ENCODE peak calls at places on chromosome 6, in nine cellular contexts. H is cardiac fibroblast, K is SHP77, C is MCF 10A, D is kidney glomerular epithelial cell, N is GM12865, E is SJSA1, T is T-helper 2 cell, U is neural crest cell. A is an unnamed sample.

GRCh38 chr6:53529324-53530036 is 15.4 kb downstream of the GCLC start:
- DNase-seq in H (no peak), K (no peak), C (no peak), D (no peak), N (no peak), E (no peak), T (no peak), U (no peak), A (peak)

GRCh38 chr6:147660334-147661311 is 152.1 kb downstream of the SAMD5 start:
- DNase-seq in H (no peak), K (peak), C (no peak), D (no peak), N (no peak), E (no peak), T (no peak), U (no peak), A (no peak)

GRCh38 chr6:30922447-30922852 is 8.4 kb downstream of the VARS2 start:
- DNase-seq in H (no peak), K (no peak), C (peak), D (no peak), N (no peak), E (no peak), T (no peak), U (no peak), A (peak)

GRCh38 chr6:105432797-105433196 is 29.9 kb upstream of the PREP start:
- DNase-seq in H (peak), K (no peak), C (peak), D (peak), N (no peak), E (peak), T (no peak), U (no peak), A (peak)

GRCh38 chr6:22828179-22829062 is 259.1 kb downstream of the HDGFL1 start:
- DNase-seq in H (peak), K (peak), C (peak), D (peak), N (peak), E (peak), T (no peak), U (peak), A (peak)

GRCh38 chr6:25024821-25025220 is 89.1 kb upstream of the RIPOR2 start:
- DNase-seq in H (no peak), K (no peak), C (no peak), D (no peak), N (no peak), E (no peak), T (no peak), U (no peak), A (no peak)

GRCh38 chr6:33407132-33407718 is 3.6 kb upstream of the PHF1 start:
- DNase-seq in H (peak), K (no peak), C (peak), D (peak), N (no peak), E (no peak), T (no peak), U (no peak), A (peak)

GRCh38 chr6:1407499-1407990 is 18.2 kb downstream of the FOXF2 start:
- DNase-seq in H (no peak), K (no peak), C (no peak), D (no peak), N (no peak), E (peak), T (no peak), U (no peak), A (no peak)

GRCh38 chr6:113876654-113877053 is 19.5 kb downstream of the MARCKS start:
- DNase-seq in H (no peak), K (no peak), C (no peak), D (no peak), N (no peak), E (no peak), T (no peak), U (no peak), A (no peak)

GRCh38 chr6:115798229-115798628 is 262.5 kb downstream of the FRK start:
- DNase-seq in H (no peak), K (no peak), C (no peak), D (no peak), N (no peak), E (no peak), T (no peak), U (no peak), A (no peak)

A was measured in kidney tubule cell.